ENCODE peak calls at places on chromosomes 12 and 14, in eight cellular contexts. Y is GM12891; A is caudate nucleus; M is uterus; T is nephron progenitor cell; G is activated T-cell treated with anti-CD3 and anti-CD28 coated beads for 24 hours; P is SW 1271; N is naive thymus-derived CD4-positive, alpha-beta T cell. Z is an unnamed sample.

GRCh38 chr12:105031061-105031807 is 45.1 kb downstream of the NOPCHAP1 start:
- DNase-seq in Y (no peak), A (no peak), M (no peak), T (no peak), G (no peak), P (no peak), N (no peak), Z (no peak)

GRCh38 chr12:11920231-11920630 is 150.5 kb upstream of the BCL2L14 start:
- DNase-seq in Y (no peak), A (no peak), M (no peak), T (no peak), G (no peak), P (no peak), N (no peak), Z (no peak)

GRCh38 chr14:38496092-38496491 is 240.2 kb upstream of the CLEC14A start:
- DNase-seq in Y (no peak), A (no peak), M (no peak), T (no peak), G (no peak), P (no peak), N (no peak), Z (no peak)

GRCh38 chr12:1531654-1532366 is 62.6 kb downstream of the FBXL14 start:
- DNase-seq in Y (peak; percentile 40), A (no peak), M (no peak), T (no peak), G (no peak), P (no peak), N (no peak), Z (no peak)

GRCh38 chr14:46747253-46747652 is 95.7 kb upstream of the RPL10L start:
- DNase-seq in Y (no peak), A (no peak), M (no peak), T (no peak), G (no peak), P (no peak), N (no peak), Z (no peak)

GRCh38 chr12:47744005-47744651 is 14.6 kb downstream of the RAPGEF3 start:
- DNase-seq in Y (no peak), A (no peak), M (no peak), T (no peak), G (peak; percentile 26), P (no peak), N (peak; percentile 66), Z (no peak)

GRCh38 chr12:92259291-92259690 is 113.6 kb upstream of the BTG1 start:
- DNase-seq in Y (no peak), A (no peak), M (no peak), T (no peak), G (no peak), P (no peak), N (peak; percentile 7), Z (no peak)

GRCh38 chr12:42935756-42936155 is 346.2 kb upstream of the PRICKLE1 start:
- DNase-seq in Y (no peak), A (no peak), M (no peak), T (no peak), G (no peak), P (no peak), N (no peak), Z (no peak)

GRCh38 chr12:4144676-4145075 is 128.9 kb upstream of the CCND2 start:
- DNase-seq in Y (no peak), A (no peak), M (no peak), T (no peak), G (no peak), P (no peak), N (no peak), Z (no peak)

GRCh38 chr14:32938719-32939253 is at the start of gene NPAS3:
- DNase-seq in Y (no peak), A (peak; percentile 37), M (no peak), T (peak; percentile 63), G (no peak), P (no peak), N (no peak), Z (no peak)

GRCh38 chr12:41940571-41940970 is 204.1 kb downstream of the GXYLT1 start:
- DNase-seq in Y (no peak), A (no peak), M (no peak), T (no peak), G (no peak), P (no peak), N (no peak), Z (no peak)

GRCh38 chr14:71187633-71188356 is 280.5 kb downstream of the PCNX1 start:
- DNase-seq in Y (no peak), A (no peak), M (no peak), T (peak; percentile 22), G (no peak), P (no peak), N (no peak), Z (no peak)

GRCh38 chr12:121711925-121712461 is 559 bp upstream of the TMEM120B start:
- DNase-seq in Y (no peak), A (no peak), M (peak; percentile 39), T (peak; percentile 47), G (peak; percentile 11), P (peak; percentile 61), N (no peak), Z (peak; percentile 47)

GRCh38 chr12:70691018-70691672 is 53.9 kb upstream of the PTPRB start:
- DNase-seq in Y (no peak), A (no peak), M (no peak), T (no peak), G (no peak), P (no peak), N (no peak), Z (no peak)

GRCh38 chr12:122943196-122943595 is 23.1 kb downstream of the ABCB9 start:
- DNase-seq in Y (no peak), A (no peak), M (no peak), T (no peak), G (no peak), P (no peak), N (no peak), Z (no peak)

GRCh38 chr14:64844272-64844671 is 35.4 kb downstream of the SPTB start:
- DNase-seq in Y (no peak), A (no peak), M (no peak), T (no peak), G (no peak), P (no peak), N (no peak), Z (no peak)

GRCh38 chr14:96071561-96071960 is 32.4 kb downstream of the C14orf132 start:
- DNase-seq in Y (no peak), A (no peak), M (peak; percentile 7), T (no peak), G (no peak), P (no peak), N (no peak), Z (no peak)

GRCh38 chr12:12714276-12715001 is 2.7 kb upstream of the CDKN1B start:
- DNase-seq in Y (no peak), A (no peak), M (peak; percentile 65), T (peak; percentile 39), G (no peak), P (no peak), N (peak; percentile 71), Z (peak; percentile 21)

GRCh38 chr12:46964496-46965098 is 114.8 kb upstream of the PCED1B start:
- DNase-seq in Y (no peak), A (no peak), M (no peak), T (no peak), G (no peak), P (no peak), N (no peak), Z (no peak)

GRCh38 chr12:56634242-56634836 is 4.2 kb upstream of the BAZ2A start:
- DNase-seq in Y (no peak), A (no peak), M (peak; percentile 41), T (peak; percentile 61), G (no peak), P (peak; percentile 44), N (peak; percentile 22), Z (no peak)

GRCh38 chr12:52319097-52319496 is 2.1 kb downstream of the KRT83 start:
- DNase-seq in Y (no peak), A (no peak), M (no peak), T (no peak), G (no peak), P (no peak), N (no peak), Z (no peak)

GRCh38 chr12:68334136-68334535 is 2.0 kb upstream of the MDM1 start:
- DNase-seq in Y (no peak), A (no peak), M (no peak), T (no peak), G (no peak), P (peak; percentile 20), N (peak; percentile 9), Z (no peak)

GRCh38 chr14:89678715-89679220 is 261.7 kb upstream of the FOXN3 start:
- DNase-seq in Y (no peak), A (no peak), M (no peak), T (no peak), G (no peak), P (no peak), N (no peak), Z (no peak)

GRCh38 chr14:91509083-91509877 is 830 bp downstream of the PPP4R3A start:
- DNase-seq in Y (peak; percentile 31), A (peak; percentile 45), M (no peak), T (no peak), G (peak; percentile 31), P (peak; percentile 42), N (peak; percentile 33), Z (no peak)

GRCh38 chr14:99899578-99900178 is 106.5 kb downstream of the EML1 start:
- DNase-seq in Y (no peak), A (no peak), M (no peak), T (no peak), G (no peak), P (peak; percentile 37), N (peak; percentile 5), Z (no peak)

GRCh38 chr14:94177806-94178205 is 3.7 kb downstream of the PPP4R4 start:
- DNase-seq in Y (no peak), A (no peak), M (no peak), T (no peak), G (no peak), P (no peak), N (no peak), Z (no peak)

GRCh38 chr14:80095623-80096022 is 115.7 kb downstream of the DIO2 start:
- DNase-seq in Y (no peak), A (no peak), M (no peak), T (no peak), G (no peak), P (no peak), N (no peak), Z (no peak)

GRCh38 chr14:61337893-61338292 is 16.5 kb downstream of the PRKCH start:
- DNase-seq in Y (no peak), A (no peak), M (no peak), T (no peak), G (no peak), P (no peak), N (peak; percentile 93), Z (no peak)

GRCh38 chr14:105852378-105853088 is 326.1 kb downstream of the TMEM121 start:
- DNase-seq in Y (no peak), A (no peak), M (peak; percentile 2), T (no peak), G (no peak), P (no peak), N (no peak), Z (no peak)

Z was measured in nucleus accumbens.